ENCODE peak calls at places on chromosomes 11 and 22, in four cellular contexts. F is ovary, W is NCI-H774, J is germinal center. E is an unnamed sample.

GRCh38 chr11:88117281-88117858 is 57.9 kb downstream of the RAB38 start:
- DNase-seq in F (no peak), W (no peak), J (no peak), E (no peak)

GRCh38 chr11:68632802-68633201 is 51.5 kb upstream of the GAL start:
- DNase-seq in F (no peak), W (peak), J (peak), E (no peak)

GRCh38 chr11:34948721-34949120 is 32.3 kb downstream of the PDHX start:
- DNase-seq in F (no peak), W (no peak), J (no peak), E (no peak)

GRCh38 chr22:46522743-46523300 is 14.6 kb downstream of the CELSR1 start:
- DNase-seq in F (no peak), W (no peak), J (no peak), E (no peak)

GRCh38 chr22:17205432-17205831 is 13.8 kb downstream of the ADA2 start:
- DNase-seq in F (no peak), W (no peak), J (no peak), E (peak)

GRCh38 chr11:93537767-93538261 is 5.4 kb downstream of the SMCO4 start:
- DNase-seq in F (no peak), W (no peak), J (no peak), E (no peak)

GRCh38 chr11:44409071-44409470 is 99.1 kb upstream of the ALX4 start:
- DNase-seq in F (no peak), W (no peak), J (no peak), E (no peak)

GRCh38 chr11:57354699-57355098 is 16.5 kb downstream of the P2RX3 start:
- DNase-seq in F (no peak), W (no peak), J (no peak), E (no peak)

GRCh38 chr11:70495351-70496310 is 97.3 kb downstream of the CTTN start:
- DNase-seq in F (no peak), W (no peak), J (no peak), E (peak)

GRCh38 chr11:111631666-111632039 is 29.4 kb downstream of the SIK2 start:
- DNase-seq in F (no peak), W (no peak), J (no peak), E (no peak)

GRCh38 chr22:30305519-30305905 is 16.2 kb upstream of the CASTOR1 start:
- DNase-seq in F (peak), W (no peak), J (peak), E (peak)

GRCh38 chr22:41092023-41092817 is at the start of gene EP300:
- DNase-seq in F (peak), W (no peak), J (peak), E (peak)

GRCh38 chr22:48957987-48958321 is 869.7 kb downstream of the BRD1 start:
- DNase-seq in F (no peak), W (no peak), J (no peak), E (no peak)

E was measured in kidney.